ENCODE peak calls at places on chromosome 15, in nine cellular contexts. B is heart left ventricle, N is ovary, Z is neuronal stem cell, U is Panc1, D is left lung, S is endodermal cell, Q is BJ, L is H1. V is an unnamed sample.

GRCh38 chr15:62137216-62137884 is 27.7 kb downstream of the C2CD4B start:
- DNase-seq in B (no peak), N (no peak), Z (no peak), U (no peak), D (no peak), S (no peak), Q (no peak), L (no peak), V (no peak)

GRCh38 chr15:43900964-43901363 is 74.2 kb downstream of the WDR76 start:
- DNase-seq in B (no peak), N (no peak), Z (no peak), U (no peak), D (no peak), S (no peak), Q (no peak), L (no peak), V (no peak)

GRCh38 chr15:77689821-77690220 is 57.1 kb upstream of the LINGO1 start:
- DNase-seq in B (no peak), N (no peak), Z (no peak), U (no peak), D (no peak), S (no peak), Q (no peak), L (no peak), V (no peak)

GRCh38 chr15:26075770-26076169 is 212.6 kb upstream of the ATP10A start:
- DNase-seq in B (no peak), N (no peak), Z (no peak), U (no peak), D (no peak), S (no peak), Q (no peak), L (no peak), V (no peak)

GRCh38 chr15:98018761-98019351 is 58.4 kb downstream of the ARRDC4 start:
- DNase-seq in B (no peak), N (no peak), Z (no peak), U (no peak), D (no peak), S (no peak), Q (no peak), L (no peak), V (no peak)

GRCh38 chr15:59165726-59166125 is 40.9 kb upstream of the LDHAL6B start:
- DNase-seq in B (no peak), N (no peak), Z (no peak), U (no peak), D (no peak), S (peak; percentile 24), Q (no peak), L (no peak), V (no peak)

GRCh38 chr15:82548700-82549099 is 8.4 kb upstream of the RPS17 start:
- DNase-seq in B (no peak), N (no peak), Z (no peak), U (no peak), D (no peak), S (no peak), Q (no peak), L (no peak), V (no peak)

GRCh38 chr15:31264534-31265089 is 62.0 kb upstream of the KLF13 start:
- DNase-seq in B (no peak), N (no peak), Z (no peak), U (no peak), D (no peak), S (peak; percentile 36), Q (no peak), L (no peak), V (no peak)

GRCh38 chr15:84750583-84751092 is 2.2 kb downstream of the ZNF592 start:
- DNase-seq in B (no peak), N (no peak), Z (no peak), U (no peak), D (no peak), S (peak; percentile 61), Q (no peak), L (no peak), V (no peak)

GRCh38 chr15:44129911-44130310 is 65.2 kb downstream of the FRMD5 start:
- DNase-seq in B (no peak), N (no peak), Z (no peak), U (no peak), D (no peak), S (peak; percentile 49), Q (no peak), L (no peak), V (no peak)

GRCh38 chr15:44882499-44882968 is 74.0 kb upstream of the TERB2 start:
- DNase-seq in B (no peak), N (no peak), Z (no peak), U (no peak), D (no peak), S (no peak), Q (no peak), L (no peak), V (no peak)

GRCh38 chr15:76270876-76271275 is 40.4 kb downstream of the ETFA start:
- DNase-seq in B (no peak), N (no peak), Z (no peak), U (no peak), D (no peak), S (no peak), Q (no peak), L (no peak), V (no peak)

GRCh38 chr15:68304611-68305337 is 27.2 kb downstream of the FEM1B start:
- DNase-seq in B (no peak), N (no peak), Z (no peak), U (no peak), D (peak; percentile 53), S (peak; percentile 86), Q (no peak), L (no peak), V (no peak)

GRCh38 chr15:56095406-56095805 is 102.0 kb upstream of the NEDD4 start:
- DNase-seq in B (no peak), N (no peak), Z (no peak), U (no peak), D (no peak), S (no peak), Q (no peak), L (no peak), V (no peak)
- H3K36me3 ChIP-seq in B (peaks cover 21% of the 10 kb centered on the region), N (no peaks in the 10 kb centered on the region), Z (peaks cover 26% of the 10 kb centered on the region), U (peaks cover 14% of the 10 kb centered on the region), D (no peaks in the 10 kb centered on the region), S (peaks cover 41% of the 10 kb centered on the region), Q (peaks cover 20% of the 10 kb centered on the region), L (peaks cover 49% of the 10 kb centered on the region), V (peaks cover 47% of the 10 kb centered on the region)

GRCh38 chr15:38613085-38613484 is 48.5 kb upstream of the RASGRP1 start:
- DNase-seq in B (no peak), N (no peak), Z (no peak), U (no peak), D (no peak), S (no peak), Q (no peak), L (no peak), V (no peak)

GRCh38 chr15:38610748-38611147 is 46.1 kb upstream of the RASGRP1 start:
- DNase-seq in B (no peak), N (no peak), Z (no peak), U (no peak), D (no peak), S (no peak), Q (no peak), L (no peak), V (no peak)

GRCh38 chr15:38612159-38612863 is 47.7 kb upstream of the RASGRP1 start:
- DNase-seq in B (no peak), N (no peak), Z (no peak), U (no peak), D (no peak), S (no peak), Q (no peak), L (no peak), V (no peak)

GRCh38 chr15:38609097-38609738 is 44.6 kb upstream of the RASGRP1 start:
- DNase-seq in B (no peak), N (no peak), Z (no peak), U (no peak), D (no peak), S (no peak), Q (no peak), L (no peak), V (no peak)

GRCh38 chr15:38611228-38611627 is 46.6 kb upstream of the RASGRP1 start:
- DNase-seq in B (no peak), N (no peak), Z (no peak), U (no peak), D (no peak), S (no peak), Q (no peak), L (no peak), V (no peak)
- H3K4me3 ChIP-seq in B (no peak overlapping the region), N (no peak overlapping the region), Z (no peak overlapping the region), U (no peak overlapping the region), D (no peak overlapping the region), S (no peak overlapping the region), Q (no peak overlapping the region), L (no peak overlapping the region), V (no peak overlapping the region)

DNA sequence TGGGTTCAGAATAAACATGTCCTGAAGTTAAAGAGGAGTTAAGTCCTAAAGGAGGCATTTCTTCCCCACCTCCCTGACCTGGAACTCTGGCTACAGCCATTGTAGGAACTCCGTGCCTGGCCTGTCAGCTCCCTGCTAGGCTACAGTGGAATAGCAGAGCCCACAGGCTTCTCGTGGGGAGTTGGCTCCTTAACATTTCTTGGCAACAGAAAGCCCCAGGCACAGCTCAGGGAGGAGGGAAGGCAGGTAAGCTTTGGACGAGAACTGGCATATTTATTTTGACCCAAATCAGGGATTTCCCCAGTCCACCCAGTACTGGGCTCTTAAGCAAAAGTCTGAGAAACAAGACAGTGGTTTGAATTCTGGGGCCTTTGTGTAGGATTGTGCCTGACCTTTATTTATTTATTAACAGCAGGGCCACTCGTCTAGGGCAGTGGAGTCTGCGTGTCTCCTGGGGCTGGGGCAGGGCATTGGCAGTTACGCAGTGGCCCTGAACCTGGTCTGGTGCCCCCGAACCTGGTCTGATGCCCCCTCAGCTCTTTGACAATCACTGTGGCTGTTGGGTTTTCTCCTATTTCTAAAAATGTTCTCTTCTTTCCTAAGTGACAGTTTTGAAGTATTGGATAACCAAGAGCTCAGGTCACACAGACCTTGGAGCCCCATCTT is 7.9 kb upstream of the ISG20 start:
- DNase-seq in B (no peak), N (no peak), Z (no peak), U (no peak), D (no peak), S (no peak), Q (no peak), L (no peak), V (no peak)
- H3K36me3 ChIP-seq in B (peaks cover 7% of the 10 kb centered on the region), N (no peaks in the 10 kb centered on the region), Z (peaks cover 63% of the 10 kb centered on the region), U (peaks cover 18% of the 10 kb centered on the region), D (no peaks in the 10 kb centered on the region), S (peaks cover 89% of the 10 kb centered on the region), Q (peaks cover 41% of the 10 kb centered on the region), L (peaks cover 66% of the 10 kb centered on the region), V (peaks cover 33% of the 10 kb centered on the region)

GRCh38 chr15:74200394-74200793 is 2.2 kb downstream of the STRA6 start:
- DNase-seq in B (peak; percentile 51), N (peak; percentile 51), Z (no peak), U (no peak), D (no peak), S (no peak), Q (no peak), L (no peak), V (no peak)

GRCh38 chr15:74202461-74203401 is at the start of gene STRA6:
- DNase-seq in B (no peak), N (no peak), Z (peak; percentile 42), U (no peak), D (peak; percentile 77), S (peak; percentile 98), Q (no peak), L (peak; percentile 93), V (no peak)

GRCh38 chr15:74203914-74204431 is 1.4 kb upstream of the STRA6 start:
- DNase-seq in B (no peak), N (peak; percentile 75), Z (no peak), U (no peak), D (peak; percentile 46), S (peak; percentile 85), Q (no peak), L (no peak), V (no peak)

GRCh38 chr15:74200871-74201419 is 1.6 kb downstream of the STRA6 start:
- DNase-seq in B (no peak), N (peak; percentile 53), Z (no peak), U (no peak), D (peak; percentile 64), S (no peak), Q (peak; percentile 74), L (no peak), V (no peak)

GRCh38 chr15:74201656-74202420 is 749 bp downstream of the STRA6 start:
- DNase-seq in B (no peak), N (no peak), Z (no peak), U (no peak), D (peak; percentile 34), S (no peak), Q (no peak), L (no peak), V (no peak)
- H3K4me3 ChIP-seq in B (no peak overlapping the region), N (no peak overlapping the region), Z (no peak overlapping the region), U (no peak overlapping the region), D (no peak overlapping the region), S (peak overlapping the region; percentile 66), Q (peak overlapping the region; percentile 22), L (peak overlapping the region; percentile 60), V (no peak overlapping the region)

V was measured in effector memory CD4-positive, alpha-beta T cell.